ENCODE peak calls at places on chromosomes 13 and 19, in four cellular contexts. A is T-helper 1 cell, K is AG10803, V is Calu3. S is an unnamed sample.

GRCh38 chr13:110685305-110685704 is 20.6 kb downstream of the CARS2 start:
- DNase-seq in K (peak; percentile 29), V (no peak), A (no peak), S (no peak)

GRCh38 chr13:110234532-110234931 is 72.4 kb downstream of the COL4A1 start:
- DNase-seq in A (no peak), V (no peak), K (no peak), S (no peak)

GRCh38 chr19:3868770-3869456 is at the start of gene ZFR2:
- DNase-seq in V (no peak), K (no peak), A (no peak), S (no peak)

GRCh38 chr13:43153436-43154082 is 130.2 kb downstream of the DNAJC15 start:
- DNase-seq in V (peak; percentile 6), K (peak; percentile 48), A (no peak), S (no peak)

GRCh38 chr19:13782537-13782936 is 8.3 kb downstream of the C19orf53 start:
- DNase-seq in V (no peak), A (no peak), K (no peak), S (no peak)

GRCh38 chr13:97202761-97203160 is 19.4 kb upstream of the MBNL2 start:
- DNase-seq in V (no peak), A (no peak), K (no peak), S (no peak)

GRCh38 chr13:88248393-88248792 is 577.2 kb downstream of the SLITRK5 start:
- DNase-seq in A (no peak), K (no peak), V (no peak), S (no peak)

GRCh38 chr19:7908742-7909461 is 5.2 kb downstream of the MAP2K7 start:
- DNase-seq in V (no peak), A (no peak), K (no peak), S (no peak)

GRCh38 chr19:15666883-15667282 is 6.0 kb upstream of the CYP4F12 start:
- DNase-seq in A (no peak), V (no peak), K (no peak), S (no peak)

GRCh38 chr19:33125929-33126388 is 6.0 kb upstream of the WDR88 start:
- DNase-seq in A (peak; percentile 32), V (peak; percentile 64), K (peak; percentile 66), S (peak; percentile 11)

GRCh38 chr19:6769006-6769637 is 1.9 kb upstream of the SH2D3A start:
- DNase-seq in K (peak; percentile 15), V (no peak), A (no peak), S (no peak)

GRCh38 chr13:63092461-63092860 is 1676.8 kb upstream of the PCDH20 start:
- DNase-seq in A (no peak), K (no peak), V (no peak), S (no peak)

GRCh38 chr13:100235311-100235901 is 146.5 kb downstream of the PCCA start:
- DNase-seq in K (peak; percentile 65), V (peak; percentile 15), A (no peak), S (no peak)